ENCODE peak calls at places on chromosomes 16 and 17, in ten cellular contexts. L is DMS153; W is nephron progenitor cell; I is cardiac fibroblast; Q is cardiac muscle cell; D is progenitor cell of endocrine pancreas; A is prostate gland; S is activated CD4-positive, alpha-beta T cell treated with anti-CD3 and anti-CD28 coated beads for 48 hours; H is psoas muscle; O is HEK293T. R is an unnamed sample.

GRCh38 chr16:4231367-4231766 is 10.5 kb downstream of the SRL start:
- DNase-seq in D (no peak), W (no peak), L (no peak), A (no peak), I (no peak), Q (no peak), S (no peak), H (peak; percentile 80), O (no peak), R (no peak)

GRCh38 chr16:84766978-84767773 is 52.6 kb upstream of the CRISPLD2 start:
- DNase-seq in S (no peak), A (no peak), O (no peak), I (no peak), H (no peak), W (no peak), L (no peak), D (no peak), Q (no peak), R (no peak)

GRCh38 chr17:44900894-44901293 is 1.6 kb upstream of the EFTUD2 start:
- DNase-seq in A (no peak), H (no peak), I (peak; percentile 95), L (no peak), O (no peak), W (no peak), D (no peak), Q (no peak), S (no peak), R (peak; percentile 89)

GRCh38 chr17:67262420-67262819 is 17.4 kb upstream of the HELZ start:
- DNase-seq in H (no peak), W (no peak), D (no peak), I (no peak), L (no peak), A (no peak), S (no peak), Q (no peak), O (no peak), R (no peak)

GRCh38 chr17:46795379-46795952 is 23.0 kb downstream of the WNT3 start:
- DNase-seq in D (no peak), I (no peak), A (no peak), Q (no peak), O (no peak), L (no peak), W (no peak), H (no peak), S (no peak), R (no peak)

GRCh38 chr17:42407289-42407836 is 15.7 kb downstream of the CAVIN1 start:
- DNase-seq in L (peak; percentile 86), A (peak; percentile 96), Q (peak; percentile 54), W (peak; percentile 38), S (peak; percentile 72), O (peak; percentile 65), H (peak; percentile 94), I (peak; percentile 89), D (no peak), R (peak; percentile 82)

GRCh38 chr17:21183468-21183867 is 30.5 kb downstream of the TMEM11 start:
- DNase-seq in I (no peak), Q (no peak), O (no peak), D (no peak), S (no peak), W (no peak), A (no peak), L (no peak), H (peak; percentile 50), R (no peak)

GRCh38 chr17:60364006-60364405 is 27.9 kb downstream of the USP32 start:
- DNase-seq in I (no peak), S (no peak), D (no peak), W (no peak), H (no peak), Q (no peak), L (no peak), O (no peak), A (no peak), R (no peak)

GRCh38 chr17:6443692-6444572 is at the start of gene PIMREG:
- DNase-seq in W (peak; percentile 98), O (peak; percentile 94), S (peak; percentile 97), H (peak; percentile 96), A (peak; percentile 92), L (peak; percentile 77), D (peak; percentile 97), I (peak; percentile 93), Q (peak; percentile 98), R (peak; percentile 82)

GRCh38 chr17:5919104-5919503 is 151.1 kb upstream of the WSCD1 start:
- DNase-seq in H (no peak), Q (no peak), W (no peak), L (no peak), D (no peak), S (no peak), O (no peak), A (no peak), I (no peak), R (no peak)

GRCh38 chr17:31374503-31374902 is 17.0 kb upstream of the RAB11FIP4 start:
- DNase-seq in L (no peak), D (no peak), O (no peak), I (no peak), S (no peak), A (no peak), Q (no peak), H (no peak), W (no peak), R (no peak)

GRCh38 chr16:80274576-80275191 is 266.1 kb upstream of the DYNLRB2 start:
- DNase-seq in D (no peak), A (no peak), S (no peak), L (no peak), O (no peak), I (peak; percentile 45), H (no peak), Q (no peak), W (peak; percentile 25), R (peak; percentile 37)

GRCh38 chr17:7862692-7863437 is 5.1 kb downstream of the CYB5D1 start:
- DNase-seq in D (no peak), Q (peak; percentile 64), L (no peak), I (peak; percentile 70), W (peak; percentile 63), H (no peak), O (peak; percentile 44), A (peak; percentile 72), S (no peak), R (peak; percentile 71)

GRCh38 chr17:73900516-73900915 is 256.3 kb upstream of the SDK2 start:
- DNase-seq in W (peak; percentile 30), I (no peak), A (no peak), Q (no peak), O (no peak), S (no peak), L (no peak), D (no peak), H (no peak), R (no peak)

GRCh38 chr16:81558444-81559175 is 114.0 kb downstream of the CMIP start:
- DNase-seq in O (no peak), W (no peak), H (no peak), Q (no peak), S (no peak), D (peak; percentile 59), L (peak; percentile 93), I (no peak), A (peak; percentile 89), R (no peak)

GRCh38 chr17:57665128-57665527 is 80.0 kb downstream of the CCDC182 start:
- DNase-seq in O (no peak), S (no peak), A (no peak), L (no peak), H (no peak), I (no peak), D (no peak), W (no peak), Q (no peak), R (no peak)

GRCh38 chr17:2042355-2042929 is 620 bp downstream of the OVCA2 start:
- DNase-seq in W (peak; percentile 41), A (no peak), I (peak; percentile 64), S (no peak), D (no peak), O (peak; percentile 34), Q (peak; percentile 45), L (no peak), H (no peak), R (peak; percentile 32)

GRCh38 chr17:79840204-79840988 is 1.2 kb upstream of the CBX4 start:
- DNase-seq in I (peak; percentile 65), W (peak; percentile 51), A (peak; percentile 72), L (peak; percentile 15), Q (peak; percentile 44), D (no peak), O (no peak), H (peak; percentile 83), S (peak; percentile 53), R (peak; percentile 69)

GRCh38 chr16:50616386-50616785 is 64.7 kb downstream of the SNX20 start:
- DNase-seq in O (no peak), D (no peak), S (no peak), L (no peak), A (no peak), H (no peak), W (no peak), Q (no peak), I (peak; percentile 60), R (peak; percentile 63)

GRCh38 chr17:28151001-28151400 is 108.5 kb downstream of the NLK start:
- DNase-seq in H (no peak), O (no peak), A (no peak), D (no peak), S (no peak), I (no peak), Q (no peak), W (no peak), L (no peak), R (no peak)

GRCh38 chr17:1999557-2000251 is 25.4 kb downstream of the RTN4RL1 start:
- DNase-seq in O (no peak), I (peak; percentile 45), D (no peak), W (no peak), A (peak; percentile 71), H (peak; percentile 82), L (peak; percentile 73), Q (peak; percentile 86), S (no peak), R (peak; percentile 61)

GRCh38 chr17:74429604-74430384 is 2.1 kb upstream of the GPRC5C start:
- DNase-seq in A (peak; percentile 76), H (peak; percentile 83), O (no peak), S (no peak), D (no peak), I (no peak), Q (peak; percentile 59), L (peak; percentile 52), W (peak; percentile 32), R (no peak)

GRCh38 chr17:55722742-55723487 is at the start of gene TMEM100:
- DNase-seq in S (no peak), A (no peak), O (peak; percentile 19), H (peak; percentile 42), L (no peak), D (no peak), Q (no peak), W (no peak), I (peak; percentile 86), R (peak; percentile 87)

GRCh38 chr17:73492125-73492801 is 152.0 kb downstream of the SDK2 start:
- DNase-seq in L (no peak), W (no peak), A (no peak), Q (no peak), S (no peak), I (no peak), O (no peak), H (no peak), D (no peak), R (no peak)

GRCh38 chr17:81428521-81428920 is 33.3 kb downstream of the BAHCC1 start:
- DNase-seq in Q (no peak), W (no peak), L (no peak), I (no peak), H (no peak), D (no peak), O (no peak), A (no peak), S (no peak), R (no peak)

GRCh38 chr16:19210968-19211367 is 42.9 kb downstream of the SYT17 start:
- DNase-seq in L (no peak), A (no peak), Q (no peak), O (no peak), S (no peak), I (no peak), D (no peak), W (no peak), H (no peak), R (no peak)